ENCODE peak calls at places on chromosomes 7 and 10, in five cellular contexts. M, R, J, T and L are unnamed samples.

GRCh38 chr7:35846816-35847412 is 46.1 kb downstream of the SEPTIN7 start:
- DNase-seq in M (no peak), R (no peak), J (no peak), T (no peak), L (no peak)

GRCh38 chr10:129192344-129193128 is 274.5 kb upstream of the MGMT start:
- DNase-seq in M (no peak), R (peak; percentile 71), J (no peak), T (peak; percentile 53), L (no peak)

GRCh38 chr10:70455213-70455630 is 13.7 kb upstream of the NODAL start:
- DNase-seq in M (no peak), R (no peak), J (no peak), T (no peak), L (peak; percentile 89)

GRCh38 chr7:144785491-144785890 is 50.4 kb downstream of the TPK1 start:
- DNase-seq in M (no peak), R (no peak), J (no peak), T (no peak), L (no peak)

GRCh38 chr7:1586126-1586826 is 16.4 kb upstream of the PSMG3 start:
- DNase-seq in M (no peak), R (no peak), J (no peak), T (no peak), L (no peak)

GRCh38 chr10:78966182-78966787 is 102.5 kb upstream of the ZMIZ1 start:
- DNase-seq in M (no peak), R (no peak), J (no peak), T (no peak), L (no peak)

GRCh38 chr7:95772771-95773581 is 622 bp downstream of the DYNC1I1 start:
- DNase-seq in M (no peak), R (peak; percentile 54), J (peak; percentile 57), T (peak; percentile 27), L (no peak)

GRCh38 chr7:68063171-68063570 is 1066.5 kb downstream of the TYW1 start:
- DNase-seq in M (no peak), R (no peak), J (no peak), T (no peak), L (no peak)

GRCh38 chr7:77982926-77983550 is 184.5 kb downstream of the PHTF2 start:
- DNase-seq in M (peak; percentile 60), R (no peak), J (peak; percentile 69), T (no peak), L (no peak)

DNA sequence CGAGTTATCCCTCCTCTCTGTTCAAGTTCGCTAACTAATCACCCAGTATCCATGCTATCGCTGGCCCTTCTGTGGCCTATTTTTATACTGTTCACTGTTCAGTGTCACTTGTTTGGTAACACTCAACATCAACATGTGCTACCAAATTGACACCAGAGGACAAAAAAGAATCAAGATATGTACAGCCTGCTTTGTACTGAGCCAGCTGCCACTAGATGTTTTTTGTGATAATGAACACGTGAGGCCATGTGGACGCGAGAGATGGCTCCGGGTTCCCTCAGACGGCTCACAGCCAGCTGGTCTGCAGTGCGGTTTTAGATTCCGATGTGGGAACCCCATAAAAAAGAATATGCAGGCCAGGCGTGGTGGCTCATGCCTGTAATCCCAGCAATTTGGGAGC is 21.2 kb downstream of the CAV1 start:
- DNase-seq in M (no peak), R (peak; percentile 15), J (no peak), T (no peak), L (no peak)
- H3K4me1 ChIP-seq in M (no peaks in the 10 kb centered on the region), R (peaks cover 100% of the 10 kb centered on the region), J (peaks cover 22% of the 10 kb centered on the region), T (no peaks in the 10 kb centered on the region), L (peaks cover 8% of the 10 kb centered on the region)

GRCh38 chr7:151424799-151425198 is 15.0 kb upstream of the WDR86 start:
- DNase-seq in M (no peak), R (no peak), J (no peak), T (no peak), L (no peak)
- TF ChIP-seq CTCF in M (no peak), R (no peak), J (no peak), T (no peak), L (no peak)

GRCh38 chr7:148397056-148397455 is 193.5 kb upstream of the C7orf33 start:
- DNase-seq in M (no peak), R (no peak), J (no peak), T (no peak), L (no peak)

GRCh38 chr7:148398844-148399365 is 191.7 kb upstream of the C7orf33 start:
- DNase-seq in M (no peak), R (no peak), J (peak; percentile 10), T (no peak), L (no peak)

GRCh38 chr7:148395990-148396716 is 194.4 kb upstream of the C7orf33 start:
- DNase-seq in M (no peak), R (no peak), J (no peak), T (no peak), L (no peak)

GRCh38 chr7:148397985-148398384 is 192.6 kb upstream of the C7orf33 start:
- DNase-seq in M (no peak), R (no peak), J (no peak), T (no peak), L (no peak)

GRCh38 chr7:148397555-148397954 is 193.0 kb upstream of the C7orf33 start:
- DNase-seq in M (no peak), R (no peak), J (no peak), T (no peak), L (no peak)
- H3K4me1 ChIP-seq in M (no peaks in the 10 kb centered on the region), R (no peaks in the 10 kb centered on the region), J (no peaks in the 10 kb centered on the region), T (no peaks in the 10 kb centered on the region), L (no peaks in the 10 kb centered on the region)

GRCh38 chr10:83312570-83312969 is 826.7 kb upstream of the GHITM start:
- DNase-seq in M (no peak), R (no peak), J (no peak), T (no peak), L (no peak)

DNA sequence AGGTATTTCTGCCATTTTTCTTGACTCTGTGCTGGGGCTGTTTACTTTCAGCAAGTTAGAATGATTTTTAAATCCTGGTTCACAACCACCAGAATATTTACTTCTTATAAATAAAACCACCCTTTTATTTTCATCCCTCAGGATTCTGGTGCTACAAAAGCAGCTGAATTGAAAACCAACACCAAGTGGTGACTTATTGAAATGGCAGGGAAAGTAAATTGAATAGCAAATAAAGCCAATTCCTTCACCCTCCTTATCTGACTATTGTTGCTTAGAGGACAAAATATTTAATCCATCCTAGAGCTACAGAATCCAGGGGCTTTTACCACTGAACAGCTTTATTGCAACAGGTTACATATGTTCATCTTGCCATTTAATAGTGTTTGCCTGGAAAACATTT is 828.6 kb upstream of the GHITM start:
- DNase-seq in M (no peak), R (no peak), J (no peak), T (no peak), L (no peak)
- TF ChIP-seq CTCF in M (no peak), R (no peak), J (no peak), T (no peak), L (no peak)

GRCh38 chr10:6669269-6669859 is 89.3 kb upstream of the PRKCQ start:
- DNase-seq in M (peak; percentile 21), R (no peak), J (peak; percentile 40), T (peak; percentile 9), L (peak; percentile 41)
- H3K4me1 ChIP-seq in M (no peaks in the 10 kb centered on the region), R (peaks cover 17% of the 10 kb centered on the region), J (no peaks in the 10 kb centered on the region), T (no peaks in the 10 kb centered on the region), L (no peaks in the 10 kb centered on the region)

DNA sequence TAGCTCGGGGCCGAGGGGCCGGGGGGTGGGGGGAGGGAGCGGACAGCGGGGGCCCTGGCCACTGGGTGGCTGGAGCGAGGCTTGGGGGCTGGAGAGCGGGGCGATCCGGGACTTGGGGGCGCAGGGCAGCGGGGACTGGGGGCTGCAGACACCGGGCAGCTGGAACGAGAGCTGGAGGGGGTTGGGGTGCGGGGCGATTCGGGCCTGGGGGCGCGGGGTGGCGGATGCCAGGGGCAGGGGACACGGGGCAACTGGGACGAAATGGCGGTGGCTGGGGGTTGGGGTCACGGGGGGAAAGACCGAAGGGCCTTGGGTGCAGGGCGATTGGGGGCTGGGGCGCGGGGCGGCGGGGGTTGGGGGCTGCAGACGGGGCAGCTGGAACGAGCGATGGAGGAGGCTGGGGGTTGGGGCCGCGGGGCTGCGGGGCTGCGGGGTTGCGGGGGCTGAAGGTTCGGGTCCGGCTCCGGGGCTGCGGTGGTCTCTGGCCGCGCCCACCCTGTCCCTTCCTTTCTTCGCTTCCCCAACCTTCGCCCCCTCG is 590 bp downstream of the COL26A1 start:
- DNase-seq in M (no peak), R (no peak), J (no peak), T (no peak), L (no peak)
- TF ChIP-seq CTCF in M (no peak), R (no peak), J (no peak), T (no peak), L (no peak)

GRCh38 chr10:101565936-101566332 is 22.1 kb downstream of the POLL start:
- DNase-seq in M (no peak), R (no peak), J (no peak), T (no peak), L (no peak)

GRCh38 chr10:101563007-101563406 is 25.1 kb downstream of the POLL start:
- DNase-seq in M (no peak), R (no peak), J (no peak), T (no peak), L (no peak)

GRCh38 chr10:101565370-101565900 is 22.6 kb downstream of the POLL start:
- DNase-seq in M (no peak), R (no peak), J (no peak), T (no peak), L (no peak)

GRCh38 chr10:101563497-101564040 is 24.5 kb downstream of the POLL start:
- DNase-seq in M (no peak), R (no peak), J (no peak), T (no peak), L (no peak)

GRCh38 chr10:101564490-101564991 is 23.5 kb downstream of the POLL start:
- DNase-seq in M (no peak), R (no peak), J (no peak), T (no peak), L (no peak)
- H3K4me1 ChIP-seq in M (no peaks in the 10 kb centered on the region), R (peaks cover 13% of the 10 kb centered on the region), J (peaks cover 4% of the 10 kb centered on the region), T (peaks cover 11% of the 10 kb centered on the region), L (no peaks in the 10 kb centered on the region)

GRCh38 chr7:113710310-113711106 is 208.3 kb downstream of the PPP1R3A start:
- DNase-seq in M (peak; percentile 45), R (no peak), J (peak; percentile 87), T (peak; percentile 62), L (peak; percentile 76)
- TF ChIP-seq CTCF in M (peak; percentile 97), R (peak; percentile 96), J (peak; percentile 94), T (peak; percentile 79), L (peak; percentile 88)

GRCh38 chr10:23370106-23370505 is 25.5 kb upstream of the C10orf67 start:
- DNase-seq in M (no peak), R (no peak), J (no peak), T (no peak), L (no peak)

GRCh38 chr10:23371073-23371472 is 26.5 kb upstream of the C10orf67 start:
- DNase-seq in M (no peak), R (no peak), J (no peak), T (no peak), L (no peak)

GRCh38 chr10:23373156-23373555 is 28.6 kb upstream of the C10orf67 start:
- DNase-seq in M (no peak), R (no peak), J (no peak), T (no peak), L (no peak)

GRCh38 chr10:23367896-23368685 is 23.5 kb upstream of the C10orf67 start:
- DNase-seq in M (no peak), R (no peak), J (no peak), T (no peak), L (no peak)

GRCh38 chr10:23368816-23369640 is 24.4 kb upstream of the C10orf67 start:
- DNase-seq in M (no peak), R (no peak), J (no peak), T (no peak), L (no peak)
- H3K4me1 ChIP-seq in M (no peaks in the 10 kb centered on the region), R (peaks cover 26% of the 10 kb centered on the region), J (no peaks in the 10 kb centered on the region), T (no peaks in the 10 kb centered on the region), L (no peaks in the 10 kb centered on the region)